ENCODE peak calls at places on chromosomes 7 and 10, in six cellular contexts. One of them, this sample, is unnamed.

GRCh38 chr10:12667006-12667405 is 317.7 kb downstream of the CAMK1D start:
- DNase-seq in SK-N-SH: peak
- DNase-seq in H1: no peak
- DNase-seq in T47D: no peak
- DNase-seq in K562: no peak
- DNase-seq in HCT116: no peak
- DNase-seq in this sample: no peak

GRCh38 chr10:101042667-101043355 is 11.8 kb downstream of the SFXN3 start:
- DNase-seq in SK-N-SH: peak
- DNase-seq in H1: peak
- DNase-seq in T47D: peak
- DNase-seq in K562: peak
- DNase-seq in HCT116: peak
- DNase-seq in this sample: peak

GRCh38 chr7:116357776-116358670 is 141.5 kb upstream of the CAV2 start:
- DNase-seq in SK-N-SH: no peak
- DNase-seq in H1: no peak
- DNase-seq in T47D: no peak
- DNase-seq in K562: no peak
- DNase-seq in HCT116: no peak
- DNase-seq in this sample: no peak

GRCh38 chr7:139871820-139872219 is 42.8 kb downstream of the TBXAS1 start:
- DNase-seq in SK-N-SH: no peak
- DNase-seq in H1: no peak
- DNase-seq in T47D: no peak
- DNase-seq in K562: no peak
- DNase-seq in HCT116: no peak
- DNase-seq in this sample: no peak

GRCh38 chr10:105161767-105162166 is 520.7 kb downstream of the SORCS3 start:
- DNase-seq in SK-N-SH: no peak
- DNase-seq in H1: no peak
- DNase-seq in T47D: no peak
- DNase-seq in K562: no peak
- DNase-seq in HCT116: no peak
- DNase-seq in this sample: no peak

GRCh38 chr7:40470111-40470736 is 335.4 kb downstream of the SUGCT start:
- DNase-seq in SK-N-SH: no peak
- DNase-seq in H1: no peak
- DNase-seq in T47D: no peak
- DNase-seq in K562: no peak
- DNase-seq in HCT116: no peak
- DNase-seq in this sample: no peak

GRCh38 chr10:112202561-112203241 is 19.1 kb upstream of the GPAM start:
- DNase-seq in SK-N-SH: no peak
- DNase-seq in H1: no peak
- DNase-seq in T47D: no peak
- DNase-seq in K562: no peak
- DNase-seq in HCT116: peak
- DNase-seq in this sample: peak

GRCh38 chr10:47380341-47381215 is 3.5 kb downstream of the ZNF488 start:
- DNase-seq in SK-N-SH: peak
- DNase-seq in H1: peak
- DNase-seq in T47D: no peak
- DNase-seq in K562: no peak
- DNase-seq in HCT116: no peak
- DNase-seq in this sample: no peak

GRCh38 chr10:84632866-84633265 is 304.5 kb downstream of the CCSER2 start:
- DNase-seq in SK-N-SH: no peak
- DNase-seq in H1: no peak
- DNase-seq in T47D: peak
- DNase-seq in K562: no peak
- DNase-seq in HCT116: peak
- DNase-seq in this sample: no peak

GRCh38 chr10:16819026-16819425 is 1.8 kb upstream of the RSU1 start:
- DNase-seq in SK-N-SH: no peak
- DNase-seq in H1: no peak
- DNase-seq in T47D: no peak
- DNase-seq in K562: no peak
- DNase-seq in HCT116: no peak
- DNase-seq in this sample: no peak

GRCh38 chr7:102222445-102222844 is 64.2 kb upstream of the SH2B2 start:
- DNase-seq in SK-N-SH: no peak
- DNase-seq in H1: no peak
- DNase-seq in T47D: no peak
- DNase-seq in K562: no peak
- DNase-seq in HCT116: no peak
- DNase-seq in this sample: no peak

GRCh38 chr7:44978511-44979366 is at the start of gene MYO1G:
- DNase-seq in SK-N-SH: no peak
- DNase-seq in H1: peak
- DNase-seq in T47D: no peak
- DNase-seq in K562: no peak
- DNase-seq in HCT116: no peak
- DNase-seq in this sample: peak

GRCh38 chr10:124270940-124271339 is 147.8 kb downstream of the OAT start:
- DNase-seq in SK-N-SH: no peak
- DNase-seq in H1: no peak
- DNase-seq in T47D: no peak
- DNase-seq in K562: no peak
- DNase-seq in HCT116: no peak
- DNase-seq in this sample: no peak

GRCh38 chr10:93126484-93127052 is 52.9 kb downstream of the CYP26A1 start:
- DNase-seq in SK-N-SH: no peak
- DNase-seq in H1: peak
- DNase-seq in T47D: peak
- DNase-seq in K562: peak
- DNase-seq in HCT116: peak
- DNase-seq in this sample: no peak

GRCh38 chr10:74919671-74920070 is 93.3 kb downstream of the KAT6B start:
- DNase-seq in SK-N-SH: no peak
- DNase-seq in H1: no peak
- DNase-seq in T47D: no peak
- DNase-seq in K562: no peak
- DNase-seq in HCT116: no peak
- DNase-seq in this sample: no peak

GRCh38 chr10:25614652-25615051 is 319.4 kb upstream of the MYO3A start:
- DNase-seq in SK-N-SH: no peak
- DNase-seq in H1: no peak
- DNase-seq in T47D: no peak
- DNase-seq in K562: no peak
- DNase-seq in HCT116: no peak
- DNase-seq in this sample: no peak

GRCh38 chr10:131964298-131964697 is 17.4 kb downstream of the BNIP3 start:
- DNase-seq in SK-N-SH: no peak
- DNase-seq in H1: no peak
- DNase-seq in T47D: no peak
- DNase-seq in K562: no peak
- DNase-seq in HCT116: no peak
- DNase-seq in this sample: no peak

GRCh38 chr10:102009801-102010425 is 46.1 kb downstream of the ARMH3 start:
- DNase-seq in SK-N-SH: peak
- DNase-seq in H1: no peak
- DNase-seq in T47D: peak
- DNase-seq in K562: no peak
- DNase-seq in HCT116: peak
- DNase-seq in this sample: peak

GRCh38 chr7:143892527-143893300 is 9.3 kb downstream of the TCAF1 start:
- DNase-seq in SK-N-SH: no peak
- DNase-seq in H1: no peak
- DNase-seq in T47D: peak
- DNase-seq in K562: no peak
- DNase-seq in HCT116: peak
- DNase-seq in this sample: peak

GRCh38 chr7:22153427-22154106 is 203.4 kb downstream of the RAPGEF5 start:
- DNase-seq in SK-N-SH: peak
- DNase-seq in H1: no peak
- DNase-seq in T47D: no peak
- DNase-seq in K562: no peak
- DNase-seq in HCT116: no peak
- DNase-seq in this sample: no peak

GRCh38 chr10:99854860-99855259 is 72.4 kb downstream of the ABCC2 start:
- DNase-seq in SK-N-SH: peak
- DNase-seq in H1: no peak
- DNase-seq in T47D: peak
- DNase-seq in K562: no peak
- DNase-seq in HCT116: peak
- DNase-seq in this sample: no peak

GRCh38 chr7:1981201-1981877 is 251.4 kb downstream of the MAD1L1 start:
- DNase-seq in SK-N-SH: no peak
- DNase-seq in H1: no peak
- DNase-seq in T47D: no peak
- DNase-seq in K562: no peak
- DNase-seq in HCT116: no peak
- DNase-seq in this sample: no peak

GRCh38 chr7:7810380-7810779 is 92.0 kb upstream of the RPA3 start:
- DNase-seq in SK-N-SH: no peak
- DNase-seq in H1: no peak
- DNase-seq in T47D: no peak
- DNase-seq in K562: no peak
- DNase-seq in HCT116: no peak
- DNase-seq in this sample: no peak
- TF ChIP-seq JUND in SK-N-SH: no peak
- TF ChIP-seq JUND in H1: no peak
- TF ChIP-seq JUND in T47D: no peak
- TF ChIP-seq JUND in K562: no peak
- TF ChIP-seq JUND in HCT116: no peak
- TF ChIP-seq JUND in this sample: no peak

DNA sequence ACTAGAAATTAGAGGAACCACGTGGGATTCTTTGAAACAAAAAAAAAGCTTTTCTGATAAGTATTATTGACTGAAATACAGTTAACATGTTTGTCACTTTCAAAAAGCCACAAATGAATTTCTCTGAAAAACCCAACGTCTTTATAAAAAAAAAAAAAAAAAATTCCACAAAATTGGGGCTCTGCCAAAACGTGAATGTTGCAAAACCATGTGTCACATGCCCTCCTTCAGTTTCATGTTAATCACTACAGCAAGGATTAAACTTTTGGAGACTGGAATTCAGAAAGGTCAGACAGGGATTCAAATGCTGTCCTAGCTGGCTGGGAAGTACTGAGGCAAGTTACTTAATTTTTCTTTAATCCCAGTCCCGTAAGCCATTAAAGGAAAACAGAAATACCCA is 278.0 kb upstream of the KLF14 start:
- DNase-seq in SK-N-SH: no peak
- DNase-seq in H1: no peak
- DNase-seq in T47D: no peak
- DNase-seq in K562: no peak
- DNase-seq in HCT116: no peak
- DNase-seq in this sample: no peak
- TF ChIP-seq JUND in SK-N-SH: peak
- TF ChIP-seq JUND in H1: no peak
- TF ChIP-seq JUND in T47D: no peak
- TF ChIP-seq JUND in K562: no peak
- TF ChIP-seq JUND in HCT116: no peak
- TF ChIP-seq JUND in this sample: no peak

GRCh38 chr10:5688587-5688986 is 3.9 kb downstream of the TASOR2 start:
- DNase-seq in SK-N-SH: no peak
- DNase-seq in H1: no peak
- DNase-seq in T47D: no peak
- DNase-seq in K562: no peak
- DNase-seq in HCT116: no peak
- DNase-seq in this sample: no peak

GRCh38 chr10:5697342-5697741 is 12.7 kb downstream of the TASOR2 start:
- DNase-seq in SK-N-SH: no peak
- DNase-seq in H1: no peak
- DNase-seq in T47D: no peak
- DNase-seq in K562: no peak
- DNase-seq in HCT116: no peak
- DNase-seq in this sample: no peak

GRCh38 chr10:5694573-5694972 is 9.9 kb downstream of the TASOR2 start:
- DNase-seq in SK-N-SH: peak
- DNase-seq in H1: no peak
- DNase-seq in T47D: no peak
- DNase-seq in K562: no peak
- DNase-seq in HCT116: no peak
- DNase-seq in this sample: no peak

GRCh38 chr10:5691786-5692185 is 7.1 kb downstream of the TASOR2 start:
- DNase-seq in SK-N-SH: no peak
- DNase-seq in H1: no peak
- DNase-seq in T47D: no peak
- DNase-seq in K562: no peak
- DNase-seq in HCT116: no peak
- DNase-seq in this sample: no peak

DNA sequence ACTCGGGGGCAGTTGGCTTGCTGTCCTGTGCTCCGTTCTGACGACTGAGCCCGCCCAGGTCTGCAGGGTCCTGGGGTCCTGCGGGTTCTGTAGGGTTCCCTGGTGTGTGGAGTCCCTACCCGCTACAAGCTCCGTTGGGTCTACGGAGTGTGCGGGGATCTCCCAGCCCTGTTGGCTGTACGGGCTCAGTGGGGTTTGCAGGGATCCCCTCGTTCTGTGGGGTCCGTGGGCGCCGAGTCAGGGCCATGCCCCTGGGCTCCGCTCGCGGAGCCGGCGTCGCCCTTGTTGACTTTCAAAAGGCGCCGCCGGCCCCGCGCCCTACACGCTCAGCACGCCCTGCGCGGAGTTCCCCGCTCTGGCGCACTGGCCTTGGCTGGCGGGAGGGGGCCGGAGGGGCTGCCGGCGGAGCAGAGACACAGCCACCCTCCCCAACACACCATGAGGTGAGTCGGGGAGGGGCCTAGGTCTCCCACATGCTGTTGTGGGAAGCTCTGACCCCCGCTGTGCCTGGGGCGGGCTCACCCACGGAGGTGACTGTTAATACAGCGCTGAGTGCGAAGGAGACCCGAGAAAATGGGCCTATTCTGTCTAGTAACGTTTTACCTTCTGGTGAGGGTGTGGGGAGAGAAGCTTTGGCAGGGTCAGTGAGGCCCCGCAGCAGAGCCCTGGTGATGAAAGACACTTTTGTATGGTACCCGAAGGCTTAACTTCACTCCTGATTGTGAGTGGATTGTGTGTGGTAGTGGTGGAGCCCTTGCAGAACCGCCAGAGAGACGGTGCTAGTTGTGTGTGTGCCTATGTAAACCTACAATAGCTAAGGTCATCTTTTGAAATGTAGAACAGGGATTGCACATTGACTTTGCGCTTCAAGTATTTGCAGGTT is 8.1 kb downstream of the TASOR2 start:
- DNase-seq in SK-N-SH: peak
- DNase-seq in H1: peak
- DNase-seq in T47D: peak
- DNase-seq in K562: peak
- DNase-seq in HCT116: no peak
- DNase-seq in this sample: peak
- TF ChIP-seq JUND in SK-N-SH: no peak
- TF ChIP-seq JUND in H1: no peak
- TF ChIP-seq JUND in T47D: no peak
- TF ChIP-seq JUND in K562: peak
- TF ChIP-seq JUND in HCT116: no peak
- TF ChIP-seq JUND in this sample: no peak

DNA sequence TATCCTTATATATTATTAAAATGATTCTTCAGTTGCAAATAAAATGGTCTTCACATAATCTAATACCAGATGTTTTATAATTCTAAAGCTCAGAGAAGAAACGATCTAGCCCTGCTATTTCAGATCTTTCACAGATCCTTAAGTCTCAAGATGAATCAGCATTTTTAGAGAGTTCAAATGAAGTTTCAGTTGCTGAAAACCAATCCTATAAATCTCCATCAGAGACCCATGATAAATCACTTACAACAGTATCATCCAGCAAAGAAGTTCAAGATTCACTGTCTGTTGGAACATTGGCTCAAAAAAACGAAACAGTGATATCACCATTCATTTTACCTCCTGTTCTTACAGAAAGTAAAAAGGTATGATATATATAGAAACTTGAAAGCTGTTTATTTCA is 137.0 kb downstream of the CCDC7 start:
- DNase-seq in SK-N-SH: no peak
- DNase-seq in H1: no peak
- DNase-seq in T47D: no peak
- DNase-seq in K562: no peak
- DNase-seq in HCT116: no peak
- DNase-seq in this sample: no peak
- TF ChIP-seq JUND in SK-N-SH: no peak
- TF ChIP-seq JUND in H1: no peak
- TF ChIP-seq JUND in T47D: no peak
- TF ChIP-seq JUND in K562: no peak
- TF ChIP-seq JUND in HCT116: no peak
- TF ChIP-seq JUND in this sample: no peak

This sample was measured in GM12878.